ENCODE peak calls at places on chromosomes 2 and 18, in nine cellular contexts. O is stimulated activated CD4-positive, alpha-beta T cell treated with anti-CD3 and anti-CD28 coated beads, Interleukin-4, amount 100 ng/mL, for 1 hour; Z is foreskin fibroblast; Y is activated T-helper 1 cell treated with Interleukin-2 at 50 U/mL for 16 hours; D is cardiac muscle cell; E is C1 segment of cervical spinal cord; S is body of pancreas; M is GF-D8; C is WTC11. G is an unnamed sample.

GRCh38 chr2:118319271-118319684 is 231.0 kb downstream of the INSIG2 start:
- DNase-seq in M (no peak), D (no peak), C (peak), Y (no peak), S (no peak), E (no peak), Z (no peak), O (no peak), G (no peak)

GRCh38 chr2:189492451-189492850 is 51.2 kb downstream of the WDR75 start:
- DNase-seq in Y (no peak), O (no peak), E (no peak), C (no peak), M (no peak), Z (no peak), D (no peak), S (no peak), G (no peak)

GRCh38 chr2:20135631-20136050 is 84.2 kb upstream of the LAPTM4A start:
- DNase-seq in E (peak), D (peak), M (no peak), O (peak), Z (peak), Y (no peak), S (peak), C (peak), G (peak)

GRCh38 chr18:1147616-1148184 is 243.0 kb downstream of the ADCYAP1 start:
- DNase-seq in S (no peak), Y (no peak), M (no peak), E (no peak), D (peak), C (peak), O (no peak), Z (no peak), G (no peak)

GRCh38 chr2:8527676-8528075 is 154.2 kb upstream of the ID2 start:
- DNase-seq in D (no peak), O (no peak), S (no peak), E (no peak), Z (no peak), M (no peak), C (no peak), Y (no peak), G (no peak)

GRCh38 chr2:45253151-45253550 is 243.9 kb upstream of the SIX2 start:
- DNase-seq in S (no peak), Y (no peak), O (no peak), Z (no peak), M (no peak), D (no peak), E (no peak), C (no peak), G (no peak)

GRCh38 chr2:217077841-217078407 is 218.1 kb upstream of the TNP1 start:
- DNase-seq in Y (no peak), M (no peak), O (no peak), C (no peak), D (no peak), S (no peak), E (no peak), Z (peak), G (no peak)

GRCh38 chr2:157692768-157693167 is 64.1 kb upstream of the ACVR1C start:
- DNase-seq in D (no peak), S (no peak), E (no peak), Y (no peak), M (no peak), O (no peak), Z (peak), C (no peak), G (no peak)

GRCh38 chr2:128364441-128364911 is 45.8 kb upstream of the HS6ST1 start:
- DNase-seq in M (no peak), Z (no peak), O (no peak), D (no peak), C (no peak), S (no peak), E (no peak), Y (no peak), G (no peak)

GRCh38 chr18:58581265-58581664 is 47.6 kb downstream of the ALPK2 start:
- DNase-seq in D (peak), Y (no peak), C (peak), S (no peak), Z (peak), M (no peak), O (no peak), E (no peak), G (no peak)

GRCh38 chr2:161049571-161049970 is 110.7 kb upstream of the TANK start:
- DNase-seq in Y (no peak), Z (no peak), E (no peak), M (no peak), D (no peak), S (no peak), C (no peak), O (no peak), G (no peak)

GRCh38 chr2:229553091-229553490 is 161.3 kb downstream of the DNER start:
- DNase-seq in Z (peak), C (no peak), S (no peak), M (no peak), Y (no peak), E (no peak), D (no peak), O (no peak), G (no peak)